ENCODE peak calls at places on chromosomes 3 and 15, in nine cellular contexts. T is RPMI8226; B is T-helper 2 cell; Y is stimulated activated CD4-positive, alpha-beta T cell treated with anti-CD3 and anti-CD28 coated beads, Interleukin-12 subunit alpha, Interleukin-12 subunit beta, amount 100 ng/mL, for 4 hours; K is ovary; J is activated T-helper 1 cell treated with anti-CD3 and anti-CD28 coated beads, Interleukin-2, amount 50 U/mL, for 16 hours; N is IMR-90; Q is LoVo; L is mesendoderm. M is an unnamed sample.
A peak's percentile ranks its signal among the peaks of the same experiment; 100 is the strongest.

GRCh38 chr15:45179221-45179985 is 8.4 kb downstream of the SHF start:
- DNase-seq in K (no peak), Y (peak; percentile 55), L (peak; percentile 79), N (no peak), T (peak; percentile 53), J (peak; percentile 21), Q (peak; percentile 69), B (peak; percentile 49), M (no peak)

GRCh38 chr3:72818915-72819314 is 29.3 kb downstream of the SHQ1 start:
- DNase-seq in B (no peak), T (no peak), L (no peak), Q (no peak), Y (no peak), N (peak; percentile 93), K (no peak), J (no peak), M (no peak)

GRCh38 chr3:59839283-59839682 is 789.5 kb upstream of the CFAP20DC start:
- DNase-seq in L (no peak), N (peak; percentile 79), T (no peak), K (no peak), B (no peak), Q (no peak), J (no peak), Y (no peak), M (peak; percentile 39)

GRCh38 chr3:112308151-112308911 is 14.3 kb upstream of the SLC9C1 start:
- DNase-seq in T (no peak), Y (no peak), Q (no peak), L (peak; percentile 76), J (no peak), B (no peak), K (peak; percentile 46), N (peak; percentile 81), M (no peak)

GRCh38 chr15:37695719-37696118 is 238.7 kb upstream of the TMCO5A start:
- DNase-seq in Q (no peak), N (peak; percentile 35), T (no peak), L (no peak), B (no peak), J (no peak), K (no peak), Y (no peak), M (no peak)

GRCh38 chr3:139261754-139262632 is 81.8 kb upstream of the MRPS22 start:
- DNase-seq in Y (no peak), N (no peak), T (no peak), Q (no peak), K (no peak), B (no peak), J (no peak), L (no peak), M (no peak)

GRCh38 chr15:80174017-80174746 is 21.4 kb downstream of the FAH start:
- DNase-seq in K (no peak), Q (no peak), B (no peak), N (peak; percentile 83), T (no peak), Y (no peak), J (no peak), L (no peak), M (no peak)

GRCh38 chr3:167209011-167209410 is 171.1 kb downstream of the ZBBX start:
- DNase-seq in N (no peak), B (no peak), K (no peak), T (no peak), Y (no peak), Q (no peak), J (no peak), L (peak; percentile 22), M (no peak)

GRCh38 chr3:134009345-134010000 is 20.3 kb downstream of the SLCO2A1 start:
- DNase-seq in L (no peak), T (no peak), Y (no peak), N (peak; percentile 52), K (no peak), Q (no peak), B (no peak), J (no peak), M (no peak)

GRCh38 chr3:84692261-84692660 is 266.5 kb upstream of the CADM2 start:
- DNase-seq in J (no peak), Y (no peak), Q (no peak), K (no peak), T (no peak), L (no peak), N (no peak), B (no peak), M (no peak)

GRCh38 chr3:180996415-180996932 is 6.9 kb upstream of the DNAJC19 start:
- DNase-seq in Q (no peak), K (no peak), B (no peak), N (no peak), J (no peak), L (no peak), Y (no peak), T (no peak), M (no peak)

GRCh38 chr3:52065264-52065756 is 8.9 kb upstream of the DUSP7 start:
- DNase-seq in K (no peak), Q (no peak), N (no peak), T (no peak), J (no peak), B (no peak), Y (no peak), L (no peak), M (no peak)

GRCh38 chr15:57562220-57562769 is 29.4 kb upstream of the MYZAP start:
- DNase-seq in B (no peak), Q (no peak), J (no peak), L (no peak), K (no peak), T (no peak), Y (no peak), N (no peak), M (no peak)

GRCh38 chr15:60523056-60523455 is 44.1 kb upstream of the ICE2 start:
- DNase-seq in N (peak; percentile 80), B (no peak), Q (no peak), T (no peak), K (no peak), J (no peak), L (no peak), Y (no peak), M (no peak)